ENCODE peak calls at places on chromosomes 5 and 9, in nine cellular contexts. One of them, this sample, is unnamed.
A peak's percentile ranks its signal among the peaks of the same experiment; 100 is the strongest.

GRCh38 chr9:108953983-108954574 is 19.9 kb downstream of the ABITRAM start:
- DNase-seq in fibroblast of lung: peak; percentile 61
- DNase-seq in cardiac muscle cell: peak; percentile 66
- DNase-seq in upper lobe of right lung: no peak
- DNase-seq in CD8-positive, alpha-beta memory T cell: peak; percentile 16
- DNase-seq in colonic mucosa: no peak
- DNase-seq in A549: peak; percentile 57
- DNase-seq in effector memory CD4-positive, alpha-beta T cell: no peak
- DNase-seq in CD8-positive, alpha-beta T cell: no peak
- DNase-seq in this sample: no peak

GRCh38 chr5:154791535-154791934 is 36.4 kb downstream of the LARP1 start:
- DNase-seq in fibroblast of lung: no peak
- DNase-seq in cardiac muscle cell: no peak
- DNase-seq in upper lobe of right lung: no peak
- DNase-seq in CD8-positive, alpha-beta memory T cell: no peak
- DNase-seq in colonic mucosa: no peak
- DNase-seq in A549: no peak
- DNase-seq in effector memory CD4-positive, alpha-beta T cell: no peak
- DNase-seq in CD8-positive, alpha-beta T cell: no peak
- DNase-seq in this sample: no peak

GRCh38 chr5:73433982-73434342 is 14.6 kb downstream of the FOXD1 start:
- DNase-seq in fibroblast of lung: peak; percentile 68
- DNase-seq in cardiac muscle cell: no peak
- DNase-seq in upper lobe of right lung: no peak
- DNase-seq in CD8-positive, alpha-beta memory T cell: no peak
- DNase-seq in colonic mucosa: no peak
- DNase-seq in A549: no peak
- DNase-seq in effector memory CD4-positive, alpha-beta T cell: no peak
- DNase-seq in CD8-positive, alpha-beta T cell: no peak
- DNase-seq in this sample: no peak

GRCh38 chr5:17336054-17336453 is 118.6 kb downstream of the BASP1 start:
- DNase-seq in fibroblast of lung: no peak
- DNase-seq in cardiac muscle cell: peak; percentile 63
- DNase-seq in upper lobe of right lung: no peak
- DNase-seq in CD8-positive, alpha-beta memory T cell: no peak
- DNase-seq in colonic mucosa: no peak
- DNase-seq in A549: no peak
- DNase-seq in effector memory CD4-positive, alpha-beta T cell: no peak
- DNase-seq in CD8-positive, alpha-beta T cell: no peak
- DNase-seq in this sample: no peak

GRCh38 chr5:124239572-124239971 is 506.9 kb downstream of the ZNF608 start:
- DNase-seq in fibroblast of lung: no peak
- DNase-seq in cardiac muscle cell: no peak
- DNase-seq in upper lobe of right lung: no peak
- DNase-seq in CD8-positive, alpha-beta memory T cell: no peak
- DNase-seq in colonic mucosa: no peak
- DNase-seq in A549: peak; percentile 4
- DNase-seq in effector memory CD4-positive, alpha-beta T cell: no peak
- DNase-seq in CD8-positive, alpha-beta T cell: no peak
- DNase-seq in this sample: no peak

GRCh38 chr5:171463844-171464191 is 44.4 kb downstream of the FGF18 start:
- DNase-seq in fibroblast of lung: no peak
- DNase-seq in cardiac muscle cell: no peak
- DNase-seq in upper lobe of right lung: no peak
- DNase-seq in CD8-positive, alpha-beta memory T cell: no peak
- DNase-seq in colonic mucosa: no peak
- DNase-seq in A549: no peak
- DNase-seq in effector memory CD4-positive, alpha-beta T cell: no peak
- DNase-seq in CD8-positive, alpha-beta T cell: no peak
- DNase-seq in this sample: no peak

GRCh38 chr9:119365291-119366027 is 3.8 kb downstream of the BRINP1 start:
- DNase-seq in fibroblast of lung: peak; percentile 23
- DNase-seq in cardiac muscle cell: peak; percentile 81
- DNase-seq in upper lobe of right lung: no peak
- DNase-seq in CD8-positive, alpha-beta memory T cell: no peak
- DNase-seq in colonic mucosa: no peak
- DNase-seq in A549: peak; percentile 32
- DNase-seq in effector memory CD4-positive, alpha-beta T cell: no peak
- DNase-seq in CD8-positive, alpha-beta T cell: no peak
- DNase-seq in this sample: no peak

GRCh38 chr5:146753618-146754123 is 124.9 kb downstream of the PPP2R2B start:
- DNase-seq in fibroblast of lung: no peak
- DNase-seq in cardiac muscle cell: no peak
- DNase-seq in upper lobe of right lung: no peak
- DNase-seq in CD8-positive, alpha-beta memory T cell: no peak
- DNase-seq in colonic mucosa: no peak
- DNase-seq in A549: no peak
- DNase-seq in effector memory CD4-positive, alpha-beta T cell: no peak
- DNase-seq in CD8-positive, alpha-beta T cell: no peak
- DNase-seq in this sample: no peak

DNA sequence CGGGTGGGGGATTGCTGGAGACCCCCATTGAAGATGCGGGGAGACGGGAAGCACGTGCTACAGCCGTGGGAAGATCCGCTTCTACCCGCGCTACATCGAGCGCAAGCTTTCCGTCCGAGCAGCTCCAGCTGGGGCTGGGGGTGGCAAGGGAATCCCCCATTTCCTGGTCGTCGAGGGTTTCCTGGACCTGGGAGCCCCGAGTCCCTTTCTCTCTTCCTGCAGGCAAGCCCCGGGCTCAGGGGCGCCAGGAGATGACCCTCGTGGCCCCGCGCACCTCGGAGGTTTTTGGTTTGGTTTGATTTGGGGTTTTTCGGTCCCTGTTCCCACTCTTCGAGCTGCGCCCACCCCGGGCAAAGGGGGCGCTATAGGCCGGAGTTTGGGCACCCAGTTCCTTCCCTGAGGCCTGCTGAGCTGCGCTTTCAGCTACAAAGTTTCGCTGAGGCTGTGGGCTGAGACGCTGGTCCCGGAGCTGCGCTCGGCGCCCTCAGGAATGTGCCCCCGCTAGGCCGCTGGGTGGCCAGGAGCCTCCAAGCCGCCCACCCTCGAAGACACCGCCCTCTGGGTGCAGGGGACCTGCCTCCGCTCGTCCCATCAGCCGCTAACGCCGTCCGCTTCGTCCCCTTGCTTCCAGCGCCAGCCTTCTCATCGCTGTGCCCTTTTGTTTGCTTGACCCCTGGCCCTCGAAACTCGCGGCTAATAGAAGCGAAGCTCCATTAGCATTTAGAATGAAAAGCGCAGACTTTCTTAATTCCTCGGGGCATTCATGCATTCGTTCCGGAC is 2.9 kb downstream of the NR4A3 start:
- DNase-seq in fibroblast of lung: peak; percentile 21
- DNase-seq in cardiac muscle cell: peak; percentile 63
- DNase-seq in upper lobe of right lung: peak; percentile 76
- DNase-seq in CD8-positive, alpha-beta memory T cell: peak; percentile 75
- DNase-seq in colonic mucosa: peak; percentile 36
- DNase-seq in A549: no peak
- DNase-seq in effector memory CD4-positive, alpha-beta T cell: peak; percentile 35
- DNase-seq in CD8-positive, alpha-beta T cell: peak; percentile 72
- DNase-seq in this sample: peak; percentile 69
- H3K4me1 ChIP-seq in fibroblast of lung: no peaks in the 10 kb centered on the region
- H3K4me1 ChIP-seq in cardiac muscle cell: no peaks in the 10 kb centered on the region
- H3K4me1 ChIP-seq in upper lobe of right lung: peaks cover 31% of the 10 kb centered on the region
- H3K4me1 ChIP-seq in CD8-positive, alpha-beta memory T cell: peaks cover 41% of the 10 kb centered on the region
- H3K4me1 ChIP-seq in colonic mucosa: peaks cover 10% of the 10 kb centered on the region
- H3K4me1 ChIP-seq in A549: peaks cover 5% of the 10 kb centered on the region
- H3K4me1 ChIP-seq in effector memory CD4-positive, alpha-beta T cell: peaks cover 42% of the 10 kb centered on the region
- H3K4me1 ChIP-seq in CD8-positive, alpha-beta T cell: peaks cover 39% of the 10 kb centered on the region
- H3K4me1 ChIP-seq in this sample: peaks cover 15% of the 10 kb centered on the region

GRCh38 chr9:92739346-92740014 is 25.2 kb downstream of the BICD2 start:
- DNase-seq in fibroblast of lung: no peak
- DNase-seq in cardiac muscle cell: no peak
- DNase-seq in upper lobe of right lung: peak; percentile 22
- DNase-seq in CD8-positive, alpha-beta memory T cell: no peak
- DNase-seq in colonic mucosa: no peak
- DNase-seq in A549: no peak
- DNase-seq in effector memory CD4-positive, alpha-beta T cell: no peak
- DNase-seq in CD8-positive, alpha-beta T cell: no peak
- DNase-seq in this sample: no peak

GRCh38 chr9:92740446-92740961 is 24.1 kb downstream of the BICD2 start:
- DNase-seq in fibroblast of lung: no peak
- DNase-seq in cardiac muscle cell: no peak
- DNase-seq in upper lobe of right lung: peak; percentile 52
- DNase-seq in CD8-positive, alpha-beta memory T cell: no peak
- DNase-seq in colonic mucosa: no peak
- DNase-seq in A549: no peak
- DNase-seq in effector memory CD4-positive, alpha-beta T cell: no peak
- DNase-seq in CD8-positive, alpha-beta T cell: no peak
- DNase-seq in this sample: no peak

GRCh38 chr9:92740969-92741368 is 23.7 kb downstream of the BICD2 start:
- DNase-seq in fibroblast of lung: no peak
- DNase-seq in cardiac muscle cell: no peak
- DNase-seq in upper lobe of right lung: no peak
- DNase-seq in CD8-positive, alpha-beta memory T cell: no peak
- DNase-seq in colonic mucosa: no peak
- DNase-seq in A549: no peak
- DNase-seq in effector memory CD4-positive, alpha-beta T cell: no peak
- DNase-seq in CD8-positive, alpha-beta T cell: no peak
- DNase-seq in this sample: no peak

GRCh38 chr9:92738661-92739081 is 26.0 kb downstream of the BICD2 start:
- DNase-seq in fibroblast of lung: peak; percentile 84
- DNase-seq in cardiac muscle cell: no peak
- DNase-seq in upper lobe of right lung: peak; percentile 62
- DNase-seq in CD8-positive, alpha-beta memory T cell: no peak
- DNase-seq in colonic mucosa: no peak
- DNase-seq in A549: no peak
- DNase-seq in effector memory CD4-positive, alpha-beta T cell: no peak
- DNase-seq in CD8-positive, alpha-beta T cell: no peak
- DNase-seq in this sample: no peak

DNA sequence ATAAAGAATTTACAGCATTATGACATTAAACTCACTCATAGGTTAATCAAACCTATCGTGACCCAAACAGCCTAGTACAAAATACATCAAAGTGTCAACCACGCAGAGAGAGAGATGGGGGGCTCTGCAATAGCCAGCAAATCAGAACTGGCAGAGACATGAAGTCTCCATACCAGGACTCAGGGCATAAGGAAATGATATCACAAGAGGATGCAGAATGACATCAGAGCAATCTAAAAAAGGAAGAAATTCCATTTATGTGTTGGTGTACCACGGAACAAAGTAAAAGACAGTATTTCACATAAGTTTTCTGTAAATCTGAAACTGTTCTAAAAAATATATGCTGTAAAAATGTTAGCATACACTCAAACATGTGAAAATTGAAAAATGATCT is 24.6 kb downstream of the BICD2 start:
- DNase-seq in fibroblast of lung: peak; percentile 33
- DNase-seq in cardiac muscle cell: no peak
- DNase-seq in upper lobe of right lung: no peak
- DNase-seq in CD8-positive, alpha-beta memory T cell: no peak
- DNase-seq in colonic mucosa: no peak
- DNase-seq in A549: no peak
- DNase-seq in effector memory CD4-positive, alpha-beta T cell: no peak
- DNase-seq in CD8-positive, alpha-beta T cell: no peak
- DNase-seq in this sample: no peak
- H3K4me1 ChIP-seq in fibroblast of lung: peaks cover 2% of the 10 kb centered on the region
- H3K4me1 ChIP-seq in cardiac muscle cell: peaks cover 12% of the 10 kb centered on the region
- H3K4me1 ChIP-seq in upper lobe of right lung: peaks cover 56% of the 10 kb centered on the region
- H3K4me1 ChIP-seq in CD8-positive, alpha-beta memory T cell: peaks cover 41% of the 10 kb centered on the region
- H3K4me1 ChIP-seq in colonic mucosa: peaks cover 2% of the 10 kb centered on the region
- H3K4me1 ChIP-seq in A549: no peaks in the 10 kb centered on the region
- H3K4me1 ChIP-seq in effector memory CD4-positive, alpha-beta T cell: peaks cover 8% of the 10 kb centered on the region
- H3K4me1 ChIP-seq in CD8-positive, alpha-beta T cell: peaks cover 47% of the 10 kb centered on the region
- H3K4me1 ChIP-seq in this sample: peaks cover 65% of the 10 kb centered on the region

DNA sequence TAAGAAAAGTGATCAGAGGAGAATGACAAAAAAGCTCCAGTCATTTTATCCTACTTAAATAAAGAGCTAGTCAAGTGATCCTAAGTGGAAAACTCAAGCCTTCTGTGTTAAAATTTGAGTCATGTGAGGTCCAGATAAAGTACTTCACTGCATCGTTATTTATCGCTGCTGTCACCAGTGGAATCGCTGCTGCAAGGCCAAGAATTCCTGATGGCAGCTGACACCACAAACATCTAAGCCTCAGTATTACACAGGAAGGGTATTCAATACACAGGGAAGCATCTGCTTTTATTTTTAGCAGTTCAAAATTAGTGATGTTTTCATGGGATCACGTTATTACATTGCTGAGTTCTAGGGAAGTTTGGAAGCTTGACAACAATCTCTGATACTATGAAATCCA is 190.3 kb downstream of the GOLPH3 start:
- DNase-seq in fibroblast of lung: peak; percentile 68
- DNase-seq in cardiac muscle cell: peak; percentile 54
- DNase-seq in upper lobe of right lung: no peak
- DNase-seq in CD8-positive, alpha-beta memory T cell: no peak
- DNase-seq in colonic mucosa: no peak
- DNase-seq in A549: no peak
- DNase-seq in effector memory CD4-positive, alpha-beta T cell: no peak
- DNase-seq in CD8-positive, alpha-beta T cell: no peak
- DNase-seq in this sample: no peak
- H3K4me1 ChIP-seq in fibroblast of lung: peaks cover 7% of the 10 kb centered on the region
- H3K4me1 ChIP-seq in cardiac muscle cell: no peaks in the 10 kb centered on the region
- H3K4me1 ChIP-seq in upper lobe of right lung: peaks cover 14% of the 10 kb centered on the region
- H3K4me1 ChIP-seq in CD8-positive, alpha-beta memory T cell: no peaks in the 10 kb centered on the region
- H3K4me1 ChIP-seq in colonic mucosa: no peaks in the 10 kb centered on the region
- H3K4me1 ChIP-seq in A549: peaks cover 12% of the 10 kb centered on the region
- H3K4me1 ChIP-seq in effector memory CD4-positive, alpha-beta T cell: no peaks in the 10 kb centered on the region
- H3K4me1 ChIP-seq in CD8-positive, alpha-beta T cell: no peaks in the 10 kb centered on the region
- H3K4me1 ChIP-seq in this sample: no peaks in the 10 kb centered on the region

GRCh38 chr5:179818746-179819295 is 1.9 kb upstream of the SQSTM1 start:
- DNase-seq in fibroblast of lung: peak; percentile 90
- DNase-seq in cardiac muscle cell: peak; percentile 91
- DNase-seq in upper lobe of right lung: peak; percentile 98
- DNase-seq in CD8-positive, alpha-beta memory T cell: peak; percentile 74
- DNase-seq in colonic mucosa: peak; percentile 96
- DNase-seq in A549: peak; percentile 98
- DNase-seq in effector memory CD4-positive, alpha-beta T cell: peak; percentile 93
- DNase-seq in CD8-positive, alpha-beta T cell: peak; percentile 91
- DNase-seq in this sample: peak; percentile 99

GRCh38 chr5:179821298-179822058 is 773 bp downstream of the SQSTM1 start:
- DNase-seq in fibroblast of lung: peak; percentile 93
- DNase-seq in cardiac muscle cell: peak; percentile 92
- DNase-seq in upper lobe of right lung: peak; percentile 97
- DNase-seq in CD8-positive, alpha-beta memory T cell: peak; percentile 85
- DNase-seq in colonic mucosa: peak; percentile 98
- DNase-seq in A549: peak; percentile 92
- DNase-seq in effector memory CD4-positive, alpha-beta T cell: peak; percentile 87
- DNase-seq in CD8-positive, alpha-beta T cell: peak; percentile 89
- DNase-seq in this sample: peak; percentile 99

GRCh38 chr5:179820127-179820482 is 600 bp upstream of the SQSTM1 start:
- DNase-seq in fibroblast of lung: no peak
- DNase-seq in cardiac muscle cell: no peak
- DNase-seq in upper lobe of right lung: no peak
- DNase-seq in CD8-positive, alpha-beta memory T cell: no peak
- DNase-seq in colonic mucosa: no peak
- DNase-seq in A549: peak; percentile 60
- DNase-seq in effector memory CD4-positive, alpha-beta T cell: no peak
- DNase-seq in CD8-positive, alpha-beta T cell: no peak
- DNase-seq in this sample: no peak

GRCh38 chr5:179820483-179821297 is at the start of gene SQSTM1:
- DNase-seq in fibroblast of lung: peak; percentile 70
- DNase-seq in cardiac muscle cell: peak; percentile 93
- DNase-seq in upper lobe of right lung: peak; percentile 93
- DNase-seq in CD8-positive, alpha-beta memory T cell: peak; percentile 81
- DNase-seq in colonic mucosa: peak; percentile 85
- DNase-seq in A549: peak; percentile 87
- DNase-seq in effector memory CD4-positive, alpha-beta T cell: peak; percentile 71
- DNase-seq in CD8-positive, alpha-beta T cell: peak; percentile 82
- DNase-seq in this sample: peak; percentile 91

DNA sequence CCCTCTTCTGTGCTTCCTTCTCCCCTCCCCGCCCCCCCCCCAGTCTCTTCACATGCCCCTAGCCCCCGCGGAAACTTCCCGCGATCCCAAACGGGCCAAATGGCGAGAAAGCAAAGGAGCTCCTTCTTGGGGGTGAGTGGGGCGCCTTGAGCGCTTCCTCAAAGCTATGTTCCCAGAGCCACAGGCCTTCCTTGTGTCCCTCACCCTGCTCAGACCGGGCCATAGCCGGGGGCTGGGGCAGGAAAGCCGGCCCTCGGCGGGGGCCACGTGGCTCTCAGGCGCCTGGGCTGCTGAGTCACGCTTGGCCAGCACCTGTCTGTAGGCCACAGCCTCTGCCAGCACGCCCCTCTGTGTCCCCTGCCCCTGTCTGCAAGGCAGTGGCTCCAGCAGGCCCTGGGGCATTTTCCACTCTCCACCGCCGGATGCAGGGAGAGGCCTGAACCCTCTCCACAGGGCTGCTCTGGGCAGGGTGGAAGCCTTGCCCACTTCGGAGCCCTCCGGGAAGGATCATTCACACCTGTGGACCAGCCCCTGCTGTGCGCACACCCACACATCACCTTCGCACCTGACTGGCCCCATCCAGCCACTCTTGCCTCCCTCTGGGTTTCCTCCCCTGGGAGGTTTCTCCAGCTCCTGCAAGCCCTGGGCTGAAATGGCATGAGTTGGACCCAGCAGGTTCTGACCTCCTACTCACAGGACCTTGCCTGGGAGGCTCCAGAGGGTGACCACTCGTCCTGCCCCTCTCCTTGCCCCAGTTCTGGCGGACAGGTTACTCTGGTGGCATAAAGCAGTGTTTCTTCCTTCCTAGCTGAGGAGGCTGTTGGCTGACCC is 1.2 kb upstream of the SQSTM1 start:
- DNase-seq in fibroblast of lung: peak; percentile 75
- DNase-seq in cardiac muscle cell: peak; percentile 44
- DNase-seq in upper lobe of right lung: peak; percentile 90
- DNase-seq in CD8-positive, alpha-beta memory T cell: peak; percentile 41
- DNase-seq in colonic mucosa: peak; percentile 67
- DNase-seq in A549: peak; percentile 89
- DNase-seq in effector memory CD4-positive, alpha-beta T cell: peak; percentile 42
- DNase-seq in CD8-positive, alpha-beta T cell: peak; percentile 46
- DNase-seq in this sample: peak; percentile 91
- H3K4me1 ChIP-seq in fibroblast of lung: peaks cover 39% of the 10 kb centered on the region
- H3K4me1 ChIP-seq in cardiac muscle cell: peaks cover 23% of the 10 kb centered on the region
- H3K4me1 ChIP-seq in upper lobe of right lung: peaks cover 54% of the 10 kb centered on the region
- H3K4me1 ChIP-seq in CD8-positive, alpha-beta memory T cell: peaks cover 36% of the 10 kb centered on the region
- H3K4me1 ChIP-seq in colonic mucosa: peaks cover 44% of the 10 kb centered on the region
- H3K4me1 ChIP-seq in A549: peaks cover 50% of the 10 kb centered on the region
- H3K4me1 ChIP-seq in effector memory CD4-positive, alpha-beta T cell: peaks cover 40% of the 10 kb centered on the region
- H3K4me1 ChIP-seq in CD8-positive, alpha-beta T cell: peaks cover 47% of the 10 kb centered on the region
- H3K4me1 ChIP-seq in this sample: peaks cover 62% of the 10 kb centered on the region

This sample was measured in sigmoid colon.